ENCODE peak calls at places on chromosomes 2 and 18, in four cellular contexts. Z, H, E and M are unnamed samples.
A peak's percentile ranks its signal among the peaks of the same experiment; 100 is the strongest.

GRCh38 chr2:122886479-122887130 is 1131.2 kb downstream of the TSN start:
- DNase-seq in H (no peak), Z (peak; percentile 1), E (no peak), M (no peak)

GRCh38 chr2:1032030-1032429 is 81.4 kb downstream of the SNTG2 start:
- DNase-seq in Z (no peak), H (no peak), E (no peak), M (no peak)

GRCh38 chr2:234411793-234412192 is 85.1 kb downstream of the ARL4C start:
- DNase-seq in H (no peak), Z (no peak), E (no peak), M (no peak)

GRCh38 chr2:42169100-42169868 is at the start of gene EML4:
- DNase-seq in H (peak; percentile 82), Z (peak; percentile 96), E (peak; percentile 93), M (peak; percentile 84)

GRCh38 chr2:119196301-119197124 is 27.1 kb upstream of the STEAP3 start:
- DNase-seq in E (no peak), H (no peak), Z (no peak), M (peak; percentile 32)

GRCh38 chr2:32436150-32436549 is 79.3 kb downstream of the BIRC6 start:
- DNase-seq in Z (no peak), H (no peak), E (no peak), M (peak; percentile 59)

GRCh38 chr2:224104668-224105386 is 65.7 kb upstream of the SERPINE2 start:
- DNase-seq in H (peak; percentile 94), Z (no peak), E (no peak), M (no peak)

GRCh38 chr2:30775833-30776232 is 31.4 kb downstream of the CAPN13 start:
- DNase-seq in Z (no peak), H (no peak), E (peak; percentile 2), M (no peak)

GRCh38 chr2:84924173-84925106 is 19.0 kb downstream of the TMSB10 start:
- DNase-seq in H (peak; percentile 95), E (peak; percentile 56), Z (peak; percentile 97), M (peak; percentile 84)

GRCh38 chr2:193518061-193518817 is 1323.5 kb upstream of the TMEFF2 start:
- DNase-seq in Z (peak; percentile 57), E (no peak), H (no peak), M (no peak)

GRCh38 chr2:5698171-5698570 is 6.0 kb downstream of the SOX11 start:
- DNase-seq in E (no peak), Z (no peak), H (no peak), M (no peak)

DNA sequence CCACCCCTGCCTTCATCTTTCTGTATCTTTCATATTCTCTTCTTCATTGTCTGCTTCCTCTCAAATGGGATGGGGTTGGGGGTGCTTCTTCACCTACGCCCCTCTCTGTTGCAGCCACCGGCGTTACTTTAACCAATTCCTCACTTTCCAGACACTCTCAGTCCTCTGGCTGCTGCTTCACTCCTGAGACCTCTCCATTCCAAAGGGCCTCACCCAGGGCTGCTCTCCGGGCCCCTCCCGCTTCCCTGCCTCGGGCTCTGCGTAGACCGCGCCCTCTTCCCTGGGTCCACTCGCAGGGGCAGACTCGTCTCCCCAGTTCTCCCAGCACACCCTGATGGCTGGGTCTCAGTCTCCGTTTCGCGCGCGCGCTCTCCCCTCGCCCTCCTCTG is 916 bp downstream of the SERPINB8 start:
- DNase-seq in E (no peak), Z (no peak), H (no peak), M (no peak)
- TF ChIP-seq MYC in E (no peak), Z (no peak), H (no peak), M (no peak)

DNA sequence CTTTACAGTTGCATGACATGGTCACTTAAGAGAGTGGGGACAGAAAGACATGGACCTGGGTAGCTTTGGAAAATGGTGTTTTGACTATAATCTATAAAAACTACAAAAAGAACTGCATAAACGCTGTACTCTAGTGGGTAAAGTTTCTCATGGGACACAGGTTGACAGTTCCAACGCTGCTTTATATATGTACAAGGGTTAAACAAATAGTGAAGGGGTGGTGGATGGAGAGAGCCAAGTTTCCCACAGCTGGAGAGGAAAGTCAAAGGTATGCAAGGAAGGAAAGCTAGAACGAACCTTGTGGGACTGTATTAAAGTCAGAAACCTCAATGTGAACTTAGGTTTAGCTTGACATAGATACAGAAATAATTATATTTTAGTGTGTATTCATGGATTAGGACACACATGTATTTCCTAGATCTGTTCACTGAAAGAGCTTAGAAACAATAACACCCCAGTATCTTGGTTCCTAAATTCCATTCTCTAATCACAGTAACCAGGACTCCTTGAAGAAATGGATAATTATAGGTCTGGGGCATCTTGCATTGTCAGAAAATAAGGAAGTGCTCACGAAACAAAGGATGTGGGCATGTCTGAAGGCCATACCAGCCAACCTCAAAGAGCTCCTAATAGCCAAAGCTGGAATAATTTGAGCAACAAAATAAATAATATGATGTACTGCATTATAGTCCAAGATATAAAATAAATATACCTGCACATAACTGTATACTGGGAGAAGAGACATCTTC is 28.8 kb downstream of the TANC1 start:
- DNase-seq in E (no peak), H (peak; percentile 18), Z (no peak), M (peak; percentile 48)
- H3K4me1 ChIP-seq in E (no peaks in the 10 kb centered on the region), H (peaks cover 78% of the 10 kb centered on the region), Z (peaks cover 87% of the 10 kb centered on the region), M (peaks cover 41% of the 10 kb centered on the region)

GRCh38 chr2:124046332-124046731 is 21.2 kb downstream of the CNTNAP5 start:
- DNase-seq in Z (no peak), E (no peak), H (no peak), M (no peak)
- TF ChIP-seq JUN in Z (no peak), E (no peak), H (no peak), M (no peak)

DNA sequence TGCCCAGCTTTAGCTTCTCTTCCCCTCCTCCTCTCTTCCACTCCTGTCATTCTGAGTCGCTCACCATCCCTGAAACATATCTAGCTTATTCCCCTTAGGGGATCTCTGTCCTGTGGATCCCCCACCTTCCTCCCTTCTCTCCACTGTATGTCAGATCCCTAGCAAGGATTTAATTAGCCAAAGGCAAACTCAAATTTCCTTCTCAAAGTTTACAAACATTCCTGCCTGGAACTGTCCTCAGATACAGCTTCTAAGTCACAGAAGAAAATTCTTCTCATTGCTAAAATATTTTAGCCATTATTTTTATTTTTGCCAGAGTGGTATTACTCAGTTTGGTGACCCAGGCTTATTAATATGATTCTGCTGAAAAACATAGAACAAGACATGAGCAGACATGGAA is 315.3 kb downstream of the CYP26B1 start:
- DNase-seq in E (no peak), Z (no peak), H (no peak), M (no peak)
- TF ChIP-seq MYC in E (no peak), Z (no peak), H (no peak), M (no peak)

GRCh38 chr2:128303095-128303791 is 15.4 kb downstream of the HS6ST1 start:
- DNase-seq in E (no peak), H (no peak), Z (no peak), M (no peak)
- H3K4me1 ChIP-seq in E (peaks cover 16% of the 10 kb centered on the region), H (peaks cover 53% of the 10 kb centered on the region), Z (peaks cover 41% of the 10 kb centered on the region), M (peaks cover 4% of the 10 kb centered on the region)